ENCODE peak calls at places on chromosomes 3 and 15, in seven cellular contexts. P is mesothelial cell of epicardium, W is mucosa of descending colon, V is fibroblast of mammary gland, Z is NCI-H460, T is GM13976, F is neuronal stem cell. K is an unnamed sample.

GRCh38 chr3:126422571-126423091 is 27.9 kb downstream of the CFAP100 start:
- DNase-seq in P (no peak), W (no peak), V (no peak), Z (no peak), T (no peak), F (no peak), K (no peak)

GRCh38 chr3:89560546-89560945 is 453.1 kb downstream of the EPHA3 start:
- DNase-seq in P (no peak), W (no peak), V (no peak), Z (no peak), T (no peak), F (no peak), K (no peak)

GRCh38 chr3:58567251-58567515 is 10.0 kb downstream of the FAM107A start:
- DNase-seq in P (no peak), W (no peak), V (no peak), Z (no peak), T (no peak), F (no peak), K (no peak)

GRCh38 chr3:134357261-134357913 is 16.9 kb downstream of the AMOTL2 start:
- DNase-seq in P (no peak), W (no peak), V (no peak), Z (no peak), T (no peak), F (no peak), K (no peak)

GRCh38 chr3:4731543-4732111 is 238.5 kb downstream of the ITPR1 start:
- DNase-seq in P (no peak), W (no peak), V (no peak), Z (no peak), T (no peak), F (no peak), K (no peak)

GRCh38 chr15:89408512-89409183 is 74.0 kb upstream of the POLG start:
- DNase-seq in P (no peak), W (no peak), V (peak; percentile 5), Z (no peak), T (no peak), F (no peak), K (no peak)

GRCh38 chr3:97930018-97930417 is 42.2 kb downstream of the RIOX2 start:
- DNase-seq in P (no peak), W (no peak), V (no peak), Z (no peak), T (no peak), F (no peak), K (no peak)

GRCh38 chr15:52439470-52439869 is 89.2 kb downstream of the MYO5A start:
- DNase-seq in P (no peak), W (no peak), V (no peak), Z (no peak), T (no peak), F (no peak), K (no peak)

GRCh38 chr3:20154078-20154477 is 31.9 kb downstream of the SGO1 start:
- DNase-seq in P (no peak), W (no peak), V (no peak), Z (no peak), T (no peak), F (no peak), K (no peak)

GRCh38 chr3:46860381-46861292 is 2.6 kb downstream of the MYL3 start:
- DNase-seq in P (peak; percentile 18), W (peak; percentile 31), V (no peak), Z (no peak), T (no peak), F (no peak), K (no peak)

K was measured in T-cell.